ENCODE peak calls at places on chromosome 11, in four cellular contexts. F is HL-60, J is RWPE1, Y is A549. L is an unnamed sample.

GRCh38 chr11:31295308-31295707 is 74.2 kb downstream of the DCDC1 start:
- DNase-seq in Y (no peak), F (no peak), J (no peak), L (no peak)

GRCh38 chr11:85307381-85307780 is 319.8 kb downstream of the DLG2 start:
- DNase-seq in J (no peak), Y (no peak), F (no peak), L (no peak)

GRCh38 chr11:94837317-94837716 is 69.2 kb downstream of the AMOTL1 start:
- DNase-seq in F (no peak), Y (no peak), J (no peak), L (no peak)

GRCh38 chr11:32131321-32131720 is 40.4 kb downstream of the RCN1 start:
- DNase-seq in F (no peak), Y (no peak), J (no peak), L (no peak)

GRCh38 chr11:2844116-2844515 is 41.5 kb downstream of the CDKN1C start:
- DNase-seq in Y (no peak), J (peak), F (no peak), L (no peak)

GRCh38 chr11:65206441-65206841 is 24.7 kb downstream of the CAPN1 start:
- DNase-seq in J (no peak), Y (no peak), F (no peak), L (no peak)

GRCh38 chr11:72317982-72318381 is 74.0 kb upstream of the PHOX2A start:
- DNase-seq in Y (no peak), J (no peak), F (no peak), L (no peak)

GRCh38 chr11:72762641-72763304 is 10.6 kb upstream of the ARAP1 start:
- DNase-seq in J (no peak), Y (no peak), F (no peak), L (no peak)

GRCh38 chr11:65791719-65792213 is 4.9 kb downstream of the OVOL1 start:
- DNase-seq in F (peak), Y (no peak), J (no peak), L (peak)

GRCh38 chr11:105357764-105358163 is 218.2 kb upstream of the CARD18 start:
- DNase-seq in Y (no peak), F (no peak), J (no peak), L (no peak)

GRCh38 chr11:15909937-15910598 is 446.3 kb downstream of the SOX6 start:
- DNase-seq in J (no peak), F (no peak), Y (no peak), L (no peak)

GRCh38 chr11:17414317-17414737 is 25.9 kb upstream of the KCNJ11 start:
- DNase-seq in J (no peak), Y (no peak), F (no peak), L (no peak)

GRCh38 chr11:71140206-71140919 is 112.0 kb downstream of the SHANK2 start:
- DNase-seq in F (no peak), Y (no peak), J (no peak), L (no peak)

GRCh38 chr11:76153609-76153949 is 52.7 kb downstream of the WNT11 start:
- DNase-seq in J (no peak), F (no peak), Y (no peak), L (no peak)

GRCh38 chr11:88447285-88447684 is 109.7 kb upstream of the CTSC start:
- DNase-seq in J (no peak), F (no peak), Y (no peak), L (no peak)

GRCh38 chr11:27075192-27075591 is 34.6 kb downstream of the BBOX1 start:
- DNase-seq in F (no peak), J (no peak), Y (no peak), L (no peak)

GRCh38 chr11:57424802-57425564 is 1.9 kb downstream of the SLC43A3 start:
- DNase-seq in J (no peak), F (peak), Y (no peak), L (peak)

GRCh38 chr11:59678118-59678812 is 9.4 kb upstream of the PATL1 start:
- DNase-seq in J (no peak), F (no peak), Y (no peak), L (no peak)

GRCh38 chr11:65425105-65425970 is 2.7 kb downstream of the NEAT1 start:
- DNase-seq in Y (peak), F (no peak), J (no peak), L (peak)

GRCh38 chr11:111937859-111938258 is 716 bp downstream of the DIXDC1 start:
- DNase-seq in Y (no peak), J (no peak), F (no peak), L (no peak)

DNA sequence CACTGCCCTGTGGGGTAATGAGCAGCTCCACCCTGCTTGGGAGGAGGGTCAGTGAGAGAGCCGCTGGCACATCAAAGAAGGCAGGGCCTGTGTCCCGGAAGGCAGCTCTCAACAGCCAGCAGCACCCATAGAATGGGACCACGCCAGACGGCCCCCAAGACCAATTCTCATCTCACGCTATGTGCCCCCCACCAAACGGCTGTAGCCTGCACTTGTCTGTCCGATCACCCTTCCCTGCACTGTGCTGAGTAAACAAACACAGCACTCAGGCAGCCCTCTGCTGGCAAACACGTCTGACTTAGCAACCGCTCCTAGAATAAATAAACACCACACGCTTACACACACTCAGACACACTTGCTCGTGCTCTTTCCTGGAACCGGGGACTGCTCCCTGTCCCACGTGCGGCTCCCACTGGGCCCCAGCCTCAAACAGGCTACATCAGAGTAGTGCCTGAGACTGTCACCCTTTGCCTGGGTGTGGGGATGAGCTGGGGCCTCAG is 53.2 kb upstream of the CDON start:
- DNase-seq in Y (peak), J (no peak), F (no peak), L (no peak)
- H3K27ac ChIP-seq in Y (peak), J (peak), F (no peak), L (no peak)

DNA sequence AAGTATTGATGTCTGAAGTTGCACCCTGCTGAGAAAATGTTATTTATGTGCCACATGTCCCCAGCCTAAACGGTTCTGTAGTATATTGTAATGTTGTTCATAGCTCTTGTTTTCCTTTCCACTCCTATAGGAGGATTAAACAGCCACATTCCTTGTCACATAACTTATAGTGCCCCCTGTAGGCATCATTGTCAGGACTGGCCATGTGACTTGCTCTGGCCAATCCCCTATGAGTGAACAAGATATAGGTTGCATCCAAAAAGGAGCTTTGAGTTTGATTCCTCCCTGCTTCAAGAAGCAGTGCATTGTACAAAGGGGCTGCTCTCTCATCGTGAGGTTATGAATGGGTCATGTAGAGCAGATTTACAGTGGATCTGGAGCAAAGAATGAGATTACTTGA is 717.6 kb upstream of the ANO5 start:
- DNase-seq in Y (peak), F (no peak), J (no peak), L (no peak)
- TF ChIP-seq CTCF in Y (no peak), F (no peak), J (no peak), L (no peak)

GRCh38 chr11:108543316-108543955 is 45.3 kb upstream of the POGLUT3 start:
- DNase-seq in J (no peak), Y (no peak), F (no peak), L (no peak)
- H3K27ac ChIP-seq in J (no peak), Y (no peak), F (no peak), L (no peak)

DNA sequence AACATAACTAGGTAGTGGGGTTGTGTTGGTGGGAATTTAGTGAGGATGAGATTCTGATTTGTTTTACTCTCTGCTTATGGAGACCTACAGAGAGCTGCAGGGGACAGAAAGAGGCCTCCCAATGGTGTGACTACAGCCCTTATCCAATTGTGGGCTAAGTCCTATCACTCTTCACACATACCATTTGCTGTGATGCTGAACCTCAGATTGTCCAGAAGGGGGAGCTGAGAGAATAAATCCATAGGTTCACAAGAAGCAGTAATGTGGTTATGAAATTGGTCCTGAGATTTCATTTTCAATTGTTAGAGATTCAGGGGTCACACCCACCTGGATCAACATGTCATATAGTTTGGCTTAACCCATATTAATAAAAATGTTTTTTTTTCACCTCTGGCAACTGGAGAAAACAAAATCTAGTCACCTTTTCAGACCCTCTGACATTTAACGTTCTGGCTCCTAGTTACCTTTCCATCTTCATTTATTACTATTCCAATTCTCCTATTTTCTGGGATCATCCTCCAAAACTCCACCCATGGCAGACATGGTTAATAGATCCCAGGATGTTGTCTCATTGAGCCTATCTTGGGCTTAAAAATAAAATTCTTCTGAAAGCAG is 53.3 kb upstream of the PTPN5 start:
- DNase-seq in F (no peak), Y (peak), J (peak), L (no peak)
- TF ChIP-seq CTCF in F (peak), Y (peak), J (peak), L (peak)

GRCh38 chr11:10522921-10523320 is 18.1 kb downstream of the RNF141 start:
- DNase-seq in F (no peak), Y (no peak), J (no peak), L (no peak)

GRCh38 chr11:10524471-10524870 is 16.5 kb downstream of the RNF141 start:
- DNase-seq in F (no peak), Y (no peak), J (no peak), L (no peak)

GRCh38 chr11:10529279-10529678 is 11.7 kb downstream of the RNF141 start:
- DNase-seq in J (no peak), Y (no peak), F (no peak), L (no peak)

GRCh38 chr11:10528121-10528520 is 12.9 kb downstream of the RNF141 start:
- DNase-seq in J (no peak), Y (no peak), F (no peak), L (no peak)

GRCh38 chr11:10526974-10527918 is 13.7 kb downstream of the RNF141 start:
- DNase-seq in J (peak), Y (peak), F (no peak), L (no peak)
- H3K27ac ChIP-seq in J (no peak), Y (peak), F (no peak), L (no peak)

DNA sequence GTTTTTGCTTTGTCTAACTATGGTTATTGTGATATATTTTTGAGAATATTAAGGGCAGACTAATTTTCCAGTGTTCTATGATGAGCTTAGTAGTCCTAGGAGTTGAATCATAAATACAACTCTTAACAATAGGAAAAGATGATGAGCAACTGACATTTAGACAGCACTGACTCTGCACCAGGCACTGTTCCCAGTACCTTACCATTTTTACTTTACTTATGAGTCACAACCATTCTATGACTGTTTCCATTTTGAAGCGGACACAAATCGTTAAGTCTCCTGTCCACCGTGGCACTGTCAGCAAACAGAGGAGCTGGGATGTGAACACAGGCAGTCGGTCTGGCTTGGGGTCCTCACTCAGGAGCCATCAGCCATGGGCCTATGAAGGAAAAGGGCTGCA is 3.4 kb upstream of the SCGB2A2 start:
- DNase-seq in F (no peak), J (peak), Y (no peak), L (no peak)
- TF ChIP-seq CTCF in F (no peak), J (no peak), Y (no peak), L (no peak)

GRCh38 chr11:118366287-118366686 is 6.9 kb downstream of the UBE4A start:
- DNase-seq in J (no peak), Y (no peak), F (no peak), L (no peak)

GRCh38 chr11:118359295-118359958 is at the start of gene UBE4A:
- DNase-seq in J (peak), Y (peak), F (peak), L (peak)

GRCh38 chr11:118370774-118371173 is 11.4 kb downstream of the UBE4A start:
- DNase-seq in F (no peak), Y (no peak), J (peak), L (no peak)

GRCh38 chr11:118364956-118365615 is 5.7 kb downstream of the UBE4A start:
- DNase-seq in F (no peak), J (no peak), Y (no peak), L (no peak)
- H3K27ac ChIP-seq in F (no peak), J (no peak), Y (no peak), L (no peak)

DNA sequence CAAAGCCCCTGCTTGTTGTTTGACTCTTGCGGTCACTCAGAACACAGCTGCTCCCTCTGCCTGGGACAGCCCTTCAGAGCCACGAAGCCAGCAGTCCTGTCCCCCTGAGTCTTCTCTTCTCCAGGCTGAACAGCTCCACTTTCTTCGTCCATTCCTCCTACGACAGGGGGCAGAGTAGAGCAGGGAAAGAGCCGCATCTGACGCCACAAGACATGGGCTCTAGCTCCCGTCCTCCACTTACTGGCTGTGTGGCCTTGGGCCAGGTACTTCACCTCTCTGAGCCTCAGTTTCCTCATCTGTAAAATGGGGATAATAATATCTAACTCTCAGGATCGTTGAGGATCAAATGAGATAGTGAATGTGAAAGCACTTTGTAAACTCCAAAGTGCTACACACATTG is 29.9 kb downstream of the CHRDL2 start:
- DNase-seq in Y (peak), J (no peak), F (no peak), L (no peak)
- TF ChIP-seq CTCF in Y (peak), J (no peak), F (peak), L (no peak)